ENCODE peak calls at places on chromosomes 6 and 20, in eight cellular contexts. V is MM.1S, J is GM23248, G is SK-N-SH, M is neural progenitor cell, W is OCI-LY7, K is GM23338, N is hepatocyte. Z is an unnamed sample.

GRCh38 chr6:53986721-53987526 is 124.3 kb upstream of the MLIP start:
- DNase-seq in N (peak; percentile 17), G (peak; percentile 1), V (no peak), W (no peak), M (peak; percentile 4), J (peak; percentile 53), K (peak; percentile 13), Z (no peak)

GRCh38 chr6:107114213-107114871 is 973 bp downstream of the BEND3 start:
- DNase-seq in W (peak; percentile 91), M (peak; percentile 94), N (peak; percentile 95), V (peak; percentile 86), J (peak; percentile 98), G (peak; percentile 96), K (peak; percentile 82), Z (peak; percentile 81)

GRCh38 chr6:56642366-56643261 is at the start of gene DST:
- DNase-seq in N (peak; percentile 19), J (peak; percentile 93), V (no peak), M (no peak), W (no peak), K (no peak), G (no peak), Z (peak; percentile 93)

GRCh38 chr6:160036331-160036695 is 67.4 kb downstream of the IGF2R start:
- DNase-seq in W (no peak), K (no peak), G (no peak), J (no peak), M (no peak), N (no peak), V (no peak), Z (no peak)

GRCh38 chr6:150325093-150325772 is 43.6 kb upstream of the IYD start:
- DNase-seq in V (no peak), M (no peak), K (no peak), N (no peak), W (no peak), J (no peak), G (no peak), Z (peak; percentile 45)

GRCh38 chr6:53845290-53846073 is 50.7 kb downstream of the LRRC1 start:
- DNase-seq in V (no peak), M (no peak), N (no peak), W (no peak), K (no peak), G (no peak), J (no peak), Z (no peak)

GRCh38 chr20:32445539-32446273 is 87.6 kb downstream of the ASXL1 start:
- DNase-seq in M (no peak), V (no peak), N (peak; percentile 61), W (no peak), G (peak; percentile 87), K (peak; percentile 37), J (no peak), Z (no peak)

GRCh38 chr6:17059022-17059421 is 42.8 kb upstream of the STMND1 start:
- DNase-seq in W (no peak), J (no peak), V (no peak), N (no peak), G (no peak), K (no peak), M (no peak), Z (no peak)

GRCh38 chr6:98836962-98837944 is 2.9 kb downstream of the POU3F2 start:
- DNase-seq in J (no peak), K (no peak), W (no peak), M (no peak), G (no peak), N (no peak), V (no peak), Z (no peak)

GRCh38 chr6:56329296-56330050 is 82.1 kb upstream of the COL21A1 start:
- DNase-seq in K (no peak), M (no peak), J (peak; percentile 62), G (no peak), V (no peak), N (no peak), W (no peak), Z (no peak)

DNA sequence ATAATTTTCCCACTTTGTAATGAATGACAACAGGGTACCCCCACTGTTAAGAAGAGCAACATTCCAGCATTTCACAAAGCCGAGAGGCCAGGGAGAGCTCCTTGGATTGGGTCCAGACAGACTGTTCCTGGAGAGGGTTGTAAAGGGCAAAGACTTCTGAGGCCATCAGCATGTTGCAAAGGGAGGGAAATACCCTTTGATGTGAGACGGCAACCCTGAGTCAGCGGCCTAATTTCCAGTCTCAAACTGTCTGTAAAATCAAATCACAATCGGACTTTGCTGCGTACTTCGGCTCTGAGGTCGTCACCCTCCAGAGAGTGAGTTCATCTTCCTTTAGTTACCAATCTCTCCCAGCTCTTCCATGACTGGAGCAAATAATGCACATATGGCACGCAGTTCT is 101.0 kb upstream of the DTNBP1 start:
- DNase-seq in J (peak; percentile 65), G (no peak), V (no peak), M (peak; percentile 7), W (no peak), N (peak; percentile 86), K (peak; percentile 16), Z (peak; percentile 17)
- TF ChIP-seq EZH2phosphoT487 in J (no peak), G (no peak), V (no peak), M (no peak), W (no peak), N (no peak), K (no peak), Z (no peak)

GRCh38 chr6:135310291-135310690 is 129.2 kb downstream of the MYB start:
- DNase-seq in V (no peak), W (peak; percentile 42), J (no peak), K (no peak), N (no peak), G (no peak), M (no peak), Z (no peak)

GRCh38 chr6:135311446-135312200 is 130.5 kb downstream of the MYB start:
- DNase-seq in N (no peak), W (peak; percentile 62), V (no peak), K (no peak), G (no peak), J (no peak), M (no peak), Z (no peak)

GRCh38 chr6:135319819-135320218 is 138.7 kb downstream of the MYB start:
- DNase-seq in W (no peak), G (no peak), K (no peak), M (no peak), N (no peak), J (no peak), V (no peak), Z (no peak)

GRCh38 chr6:135318728-135319469 is 137.8 kb downstream of the MYB start:
- DNase-seq in M (no peak), W (no peak), V (no peak), J (no peak), K (no peak), G (no peak), N (no peak), Z (no peak)

DNA sequence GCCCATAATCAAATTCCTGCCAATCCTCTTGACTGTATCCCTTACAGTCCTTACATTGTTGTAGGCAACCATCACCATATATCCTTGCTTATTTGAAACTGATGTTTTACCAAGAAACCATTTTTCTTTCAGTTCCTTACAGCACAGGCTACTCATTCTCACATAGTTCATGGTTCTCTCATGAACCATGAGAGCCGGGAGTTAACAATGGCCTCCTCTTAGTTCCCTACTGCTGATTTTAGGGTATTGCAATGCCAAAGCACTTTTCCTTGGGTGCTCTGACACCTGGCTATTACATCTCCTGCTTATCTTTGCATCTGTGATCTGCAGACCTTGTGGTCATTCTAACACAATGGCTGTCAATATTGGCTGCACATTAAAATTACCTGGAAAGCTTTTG is 133.4 kb downstream of the MYB start:
- DNase-seq in K (peak; percentile 54), W (peak; percentile 14), N (no peak), V (no peak), M (no peak), J (no peak), G (no peak), Z (no peak)
- TF ChIP-seq EZH2phosphoT487 in K (no peak), W (no peak), N (no peak), V (no peak), M (no peak), J (no peak), G (no peak), Z (no peak)

GRCh38 chr6:167311286-167311685 is 13.6 kb upstream of the TTLL2 start:
- DNase-seq in W (no peak), G (peak; percentile 63), K (no peak), J (no peak), N (peak; percentile 51), M (no peak), V (no peak), Z (no peak)
- TF ChIP-seq EZH2phosphoT487 in W (no peak), G (no peak), K (no peak), J (no peak), N (no peak), M (no peak), V (no peak), Z (no peak)

GRCh38 chr20:47664068-47664437 is 121.2 kb downstream of the SULF2 start:
- DNase-seq in G (no peak), V (no peak), W (no peak), J (no peak), N (no peak), M (no peak), K (no peak), Z (no peak)
- TF ChIP-seq EZH2phosphoT487 in G (no peak), V (no peak), W (no peak), J (no peak), N (no peak), M (no peak), K (no peak), Z (no peak)

Z was measured in PC-3.